ENCODE peak calls at places on chromosomes 12 and 14, in four cellular contexts. One of them, this sample, is unnamed.

GRCh38 chr14:96792581-96792980 is 4.6 kb upstream of the VRK1 start:
- DNase-seq in bronchial epithelial cell: no peak
- DNase-seq in activated CD4-positive, CD25-positive, alpha-beta regulatory T cell: no peak
- DNase-seq in DMS 273 treated with DMSO at 0.1 percent for 48 hours: no peak
- DNase-seq in this sample: peak; percentile 2

GRCh38 chr12:8953773-8954402 is 4.4 kb upstream of the M6PR start:
- DNase-seq in bronchial epithelial cell: no peak
- DNase-seq in activated CD4-positive, CD25-positive, alpha-beta regulatory T cell: no peak
- DNase-seq in DMS 273 treated with DMSO at 0.1 percent for 48 hours: no peak
- DNase-seq in this sample: no peak

GRCh38 chr14:58738876-58739275 is 101.1 kb downstream of the DACT1 start:
- DNase-seq in DMS 273 treated with DMSO at 0.1 percent for 48 hours: no peak
- DNase-seq in activated CD4-positive, CD25-positive, alpha-beta regulatory T cell: no peak
- DNase-seq in bronchial epithelial cell: no peak
- DNase-seq in this sample: no peak

GRCh38 chr12:40980346-40981005 is 207.6 kb upstream of the PDZRN4 start:
- DNase-seq in bronchial epithelial cell: peak; percentile 33
- DNase-seq in DMS 273 treated with DMSO at 0.1 percent for 48 hours: no peak
- DNase-seq in activated CD4-positive, CD25-positive, alpha-beta regulatory T cell: no peak
- DNase-seq in this sample: peak; percentile 15

GRCh38 chr12:52836042-52836466 is 1.9 kb upstream of the KRT79 start:
- DNase-seq in bronchial epithelial cell: peak; percentile 78
- DNase-seq in activated CD4-positive, CD25-positive, alpha-beta regulatory T cell: no peak
- DNase-seq in DMS 273 treated with DMSO at 0.1 percent for 48 hours: no peak
- DNase-seq in this sample: peak; percentile 26

GRCh38 chr14:31243860-31244259 is 36.3 kb upstream of the HECTD1 start:
- DNase-seq in DMS 273 treated with DMSO at 0.1 percent for 48 hours: no peak
- DNase-seq in bronchial epithelial cell: peak; percentile 99
- DNase-seq in activated CD4-positive, CD25-positive, alpha-beta regulatory T cell: no peak
- DNase-seq in this sample: peak; percentile 84

GRCh38 chr14:105375635-105376057 is 22.7 kb upstream of the TEX22 start:
- DNase-seq in bronchial epithelial cell: peak; percentile 7
- DNase-seq in activated CD4-positive, CD25-positive, alpha-beta regulatory T cell: no peak
- DNase-seq in DMS 273 treated with DMSO at 0.1 percent for 48 hours: no peak
- DNase-seq in this sample: no peak

GRCh38 chr12:130992448-130992847 is 38.7 kb downstream of the ADGRD1 start:
- DNase-seq in bronchial epithelial cell: no peak
- DNase-seq in activated CD4-positive, CD25-positive, alpha-beta regulatory T cell: no peak
- DNase-seq in DMS 273 treated with DMSO at 0.1 percent for 48 hours: no peak
- DNase-seq in this sample: no peak

GRCh38 chr12:131921866-131922769 is 7.0 kb upstream of the PUS1 start:
- DNase-seq in DMS 273 treated with DMSO at 0.1 percent for 48 hours: no peak
- DNase-seq in bronchial epithelial cell: peak; percentile 4
- DNase-seq in activated CD4-positive, CD25-positive, alpha-beta regulatory T cell: no peak
- DNase-seq in this sample: no peak

GRCh38 chr14:69636051-69636639 is 24.7 kb downstream of the SUSD6 start:
- DNase-seq in bronchial epithelial cell: no peak
- DNase-seq in DMS 273 treated with DMSO at 0.1 percent for 48 hours: no peak
- DNase-seq in activated CD4-positive, CD25-positive, alpha-beta regulatory T cell: no peak
- DNase-seq in this sample: no peak

GRCh38 chr12:13205809-13206559 is 9.5 kb downstream of the EMP1 start:
- DNase-seq in activated CD4-positive, CD25-positive, alpha-beta regulatory T cell: no peak
- DNase-seq in DMS 273 treated with DMSO at 0.1 percent for 48 hours: no peak
- DNase-seq in bronchial epithelial cell: peak; percentile 95
- DNase-seq in this sample: peak; percentile 96

GRCh38 chr12:115660211-115660805 is 617.2 kb downstream of the MED13L start:
- DNase-seq in DMS 273 treated with DMSO at 0.1 percent for 48 hours: no peak
- DNase-seq in activated CD4-positive, CD25-positive, alpha-beta regulatory T cell: no peak
- DNase-seq in bronchial epithelial cell: no peak
- DNase-seq in this sample: no peak

GRCh38 chr12:75305412-75306332 is 24.5 kb downstream of the CAPS2 start:
- DNase-seq in DMS 273 treated with DMSO at 0.1 percent for 48 hours: no peak
- DNase-seq in activated CD4-positive, CD25-positive, alpha-beta regulatory T cell: no peak
- DNase-seq in bronchial epithelial cell: no peak
- DNase-seq in this sample: no peak